ENCODE peak calls at places on chromosomes 16 and 17, in five cellular contexts. D, C, O, H and P are unnamed samples.

GRCh38 chr16:593406-593805 is 3.5 kb downstream of the RAB40C start:
- DNase-seq in D (peak), C (no peak), O (no peak), H (no peak), P (no peak)

GRCh38 chr17:55311767-55312375 is 47.1 kb downstream of the HLF start:
- DNase-seq in D (no peak), C (no peak), O (no peak), H (no peak), P (no peak)

GRCh38 chr17:2190014-2190413 is 113.6 kb downstream of the SMG6 start:
- DNase-seq in D (no peak), C (no peak), O (no peak), H (no peak), P (no peak)

GRCh38 chr17:30586818-30587595 is 109.8 kb downstream of the GOSR1 start:
- DNase-seq in D (no peak), C (no peak), O (no peak), H (no peak), P (peak)

GRCh38 chr16:5215911-5216310 is 118.3 kb upstream of the EEF2KMT start:
- DNase-seq in D (no peak), C (no peak), O (no peak), H (no peak), P (no peak)

GRCh38 chr17:82889496-82890338 is 49.9 kb upstream of the ZNF750 start:
- DNase-seq in D (no peak), C (no peak), O (no peak), H (no peak), P (no peak)

GRCh38 chr17:50055426-50056216 is at the start of gene ITGA3:
- DNase-seq in D (peak), C (no peak), O (peak), H (peak), P (peak)

GRCh38 chr16:1678500-1679098 is 520 bp downstream of the JPT2 start:
- DNase-seq in D (no peak), C (no peak), O (peak), H (peak), P (peak)

GRCh38 chr16:3067929-3068288 is 2.5 kb downstream of the IL32 start:
- DNase-seq in D (no peak), C (no peak), O (no peak), H (peak), P (no peak)

GRCh38 chr17:77744268-77744988 is 214.1 kb upstream of the TNRC6C start:
- DNase-seq in D (no peak), C (no peak), O (no peak), H (no peak), P (no peak)

GRCh38 chr16:3187798-3188674 is at the start of gene OR1F1:
- DNase-seq in D (no peak), C (no peak), O (peak), H (peak), P (peak)

GRCh38 chr17:81966343-81967243 is 5.6 kb upstream of the NOTUM start:
- DNase-seq in D (no peak), C (no peak), O (no peak), H (no peak), P (no peak)

GRCh38 chr16:87138316-87138715 is 178.9 kb downstream of the C16orf95 start:
- DNase-seq in D (no peak), C (no peak), O (no peak), H (no peak), P (no peak)

GRCh38 chr17:58541249-58541648 is 26.8 kb upstream of the MTMR4 start:
- DNase-seq in D (no peak), C (no peak), O (no peak), H (no peak), P (no peak)